ENCODE peak calls at places on chromosomes 6 and 20, in four cellular contexts. E, I, Z and D are unnamed samples.

GRCh38 chr20:51562334-51563140 is 20.0 kb upstream of the NFATC2 start:
- DNase-seq in Z (no peak), I (peak; percentile 98), E (peak; percentile 93), D (peak; percentile 71)

GRCh38 chr20:50034567-50035170 is 51.9 kb downstream of the SNAI1 start:
- DNase-seq in I (no peak), Z (no peak), E (no peak), D (no peak)

GRCh38 chr6:41531591-41532582 is 14.3 kb upstream of the FOXP4 start:
- DNase-seq in E (peak; percentile 34), I (peak; percentile 53), Z (peak; percentile 91), D (peak; percentile 53)

GRCh38 chr20:35055445-35056276 is 36.9 kb downstream of the TRPC4AP start:
- DNase-seq in Z (peak; percentile 13), E (no peak), I (no peak), D (no peak)

GRCh38 chr6:161271343-161272019 is 2.4 kb downstream of the AGPAT4 start:
- DNase-seq in I (no peak), Z (no peak), E (no peak), D (no peak)

GRCh38 chr20:62505337-62506045 is 29.7 kb upstream of the GATA5 start:
- DNase-seq in E (no peak), Z (no peak), I (no peak), D (no peak)

GRCh38 chr6:156519940-156520339 is 257.2 kb upstream of the ARID1B start:
- DNase-seq in Z (no peak), I (no peak), E (no peak), D (no peak)

GRCh38 chr20:12358006-12358654 is 440.4 kb downstream of the BTBD3 start:
- DNase-seq in Z (no peak), E (no peak), I (no peak), D (no peak)

GRCh38 chr6:6105472-6106036 is 98.8 kb upstream of the NRN1 start:
- DNase-seq in I (no peak), E (no peak), Z (no peak), D (peak; percentile 10)

GRCh38 chr6:140921366-140922226 is 1211.1 kb upstream of the GJE1 start:
- DNase-seq in I (peak; percentile 88), Z (no peak), E (peak; percentile 64), D (peak; percentile 9)

GRCh38 chr6:138291849-138292181 is 73.5 kb upstream of the PBOV1 start:
- DNase-seq in Z (no peak), E (no peak), I (no peak), D (no peak)

GRCh38 chr20:20184149-20184548 is 131.8 kb downstream of the CFAP61 start:
- DNase-seq in I (no peak), E (no peak), Z (no peak), D (no peak)
- TF ChIP-seq CTCF in I (peak; percentile 70), E (peak; percentile 50), Z (peak; percentile 68), D (no peak)

DNA sequence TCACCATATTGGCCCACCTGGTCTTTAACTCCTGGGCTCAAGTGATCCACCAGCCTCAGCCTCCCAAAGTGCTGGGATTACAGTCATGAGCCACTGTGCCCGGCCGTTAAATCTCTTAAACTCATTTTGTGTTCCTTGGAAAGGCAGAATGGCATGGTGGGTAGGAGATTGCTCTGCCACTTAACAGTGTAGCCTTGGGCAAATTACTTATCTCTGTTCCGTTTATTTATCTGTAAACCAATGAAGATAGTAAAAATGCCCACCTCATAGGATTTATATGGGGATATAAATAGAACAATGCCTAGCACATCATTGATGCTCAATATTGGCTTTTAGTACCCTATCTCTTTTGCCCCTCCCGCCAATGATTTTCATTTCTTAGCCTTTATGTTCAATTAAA is 7.2 kb upstream of the PIM1 start:
- DNase-seq in E (no peak), Z (no peak), I (no peak), D (no peak)
- TF ChIP-seq CTCF in E (no peak), Z (no peak), I (no peak), D (no peak)

DNA sequence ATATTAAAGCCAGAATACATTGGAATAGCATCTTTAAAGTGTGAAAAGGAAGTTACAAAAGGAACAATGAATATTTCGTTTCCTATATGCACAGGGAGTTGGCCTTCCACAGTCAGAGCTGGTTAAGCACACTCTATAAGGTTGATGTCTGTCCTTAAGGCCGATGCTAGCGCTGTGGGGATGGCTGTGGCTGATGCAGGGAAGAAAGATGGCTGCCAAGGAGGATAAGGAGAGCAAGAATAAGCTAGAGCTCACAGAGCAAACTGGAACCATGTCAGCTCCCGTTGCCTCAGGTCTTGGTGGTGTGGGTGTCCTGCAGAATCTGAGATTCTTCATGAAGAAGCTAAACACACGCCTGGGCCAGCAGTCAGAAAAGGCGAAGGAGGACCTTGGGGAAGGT is 20.8 kb upstream of the STX11 start:
- DNase-seq in E (no peak), I (no peak), Z (no peak), D (no peak)
- TF ChIP-seq CTCF in E (no peak), I (no peak), Z (no peak), D (no peak)

GRCh38 chr20:53493201-53493908 is 100.3 kb downstream of the ZNF217 start:
- DNase-seq in I (no peak), Z (no peak), E (no peak), D (no peak)
- TF ChIP-seq CTCF in I (no peak), Z (no peak), E (no peak), D (no peak)